ENCODE peak calls at places on chromosomes 11 and 22, in six cellular contexts. B is A549, I is GM12878, X is H1, F is K562, J is SK-N-SH. W is an unnamed sample.

GRCh38 chr11:13595166-13595565 is 73.3 kb upstream of the FAR1 start:
- DNase-seq in B (no peak), I (no peak), X (no peak), F (no peak), J (no peak), W (no peak)

GRCh38 chr22:46830001-46830715 is 67.7 kb downstream of the TBC1D22A start:
- DNase-seq in F (no peak), J (peak), X (peak), I (no peak), B (peak), W (no peak)

GRCh38 chr11:65454311-65454695 is 31.7 kb downstream of the NEAT1 start:
- DNase-seq in F (no peak), J (no peak), X (no peak), I (no peak), B (no peak), W (no peak)

GRCh38 chr11:86743223-86744118 is 56.9 kb upstream of the PRSS23 start:
- DNase-seq in X (no peak), J (no peak), F (peak), I (no peak), B (peak), W (peak)

GRCh38 chr11:68859123-68859522 is 17.4 kb upstream of the CPT1A start:
- DNase-seq in F (no peak), I (no peak), B (no peak), J (no peak), X (no peak), W (no peak)

GRCh38 chr11:68721075-68721474 is 30.2 kb downstream of the TESMIN start:
- DNase-seq in I (no peak), F (no peak), X (no peak), J (no peak), B (no peak), W (no peak)

GRCh38 chr22:49790912-49791311 is 36.8 kb downstream of the BRD1 start:
- DNase-seq in J (no peak), I (no peak), B (no peak), X (no peak), F (no peak), W (no peak)

GRCh38 chr22:19797631-19798319 is 37.2 kb downstream of the TBX1 start:
- DNase-seq in I (no peak), X (no peak), F (no peak), J (no peak), B (no peak), W (no peak)

GRCh38 chr22:44025171-44026065 is 1.3 kb downstream of the PARVB start:
- DNase-seq in I (peak), B (no peak), F (peak), J (no peak), X (no peak), W (no peak)

GRCh38 chr11:131866535-131867400 is 496.4 kb downstream of the NTM start:
- DNase-seq in X (no peak), B (no peak), J (no peak), F (no peak), I (no peak), W (no peak)

GRCh38 chr11:72758690-72759389 is 6.6 kb upstream of the ARAP1 start:
- DNase-seq in I (no peak), F (peak), J (peak), X (no peak), B (no peak), W (no peak)

GRCh38 chr11:47178305-47178704 is 1.6 kb upstream of the ARFGAP2 start:
- DNase-seq in F (no peak), X (no peak), B (no peak), J (no peak), I (no peak), W (no peak)

GRCh38 chr11:86134580-86135318 is 65.9 kb upstream of the PICALM start:
- DNase-seq in X (no peak), B (no peak), J (no peak), I (no peak), F (peak), W (peak)

GRCh38 chr11:119144825-119145476 is 3.9 kb upstream of the ABCG4 start:
- DNase-seq in I (no peak), X (peak), B (peak), F (peak), J (peak), W (peak)

GRCh38 chr11:15774021-15774862 is 582.1 kb downstream of the SOX6 start:
- DNase-seq in J (no peak), I (no peak), F (no peak), X (no peak), B (no peak), W (no peak)

GRCh38 chr11:107457205-107457557 is 444 bp downstream of the CWF19L2 start:
- DNase-seq in B (peak), J (peak), X (no peak), I (no peak), F (peak), W (no peak)

GRCh38 chr22:23823331-23823791 is 15.4 kb downstream of the DERL3 start:
- DNase-seq in X (no peak), J (no peak), B (no peak), I (no peak), F (no peak), W (no peak)

GRCh38 chr11:34755671-34756070 is 134.8 kb downstream of the EHF start:
- DNase-seq in X (no peak), J (no peak), I (no peak), B (no peak), F (no peak), W (no peak)

GRCh38 chr22:24875862-24876506 is 70.0 kb downstream of the SGSM1 start:
- DNase-seq in I (no peak), B (no peak), F (peak), X (peak), J (no peak), W (no peak)

GRCh38 chr22:45993143-45993692 is 16.3 kb upstream of the WNT7B start:
- DNase-seq in I (no peak), J (no peak), B (no peak), X (no peak), F (no peak), W (no peak)

DNA sequence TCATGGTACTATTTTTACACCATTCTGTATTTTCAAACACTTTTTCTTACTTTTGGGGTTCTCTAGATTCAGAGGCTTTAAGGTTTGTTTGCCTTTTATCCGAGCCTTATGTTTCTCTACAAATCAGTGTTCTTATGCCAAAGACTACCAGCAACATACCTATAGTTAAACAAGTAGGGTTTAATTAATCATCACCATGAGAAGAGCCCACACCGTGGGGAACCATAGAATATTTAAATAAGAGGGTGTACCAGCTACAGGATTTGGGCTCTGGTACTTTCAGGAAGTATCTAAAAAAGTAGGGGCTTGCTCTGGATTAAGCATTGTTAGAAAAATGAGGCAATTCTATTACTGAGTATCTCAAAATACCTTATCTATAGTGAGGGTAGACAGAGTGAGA is 25.7 kb downstream of the TMEM225 start:
- DNase-seq in B (no peak), F (no peak), X (no peak), I (no peak), J (no peak), W (no peak)
- TF ChIP-seq CHD2 in B (no peak), F (no peak), X (no peak), I (no peak), J (no peak), W (no peak)

GRCh38 chr11:134173296-134173695 is 50.5 kb downstream of the NCAPD3 start:
- DNase-seq in F (no peak), J (no peak), X (no peak), I (no peak), B (no peak), W (no peak)

GRCh38 chr11:134171951-134172350 is 51.8 kb downstream of the NCAPD3 start:
- DNase-seq in I (no peak), J (no peak), X (no peak), F (no peak), B (no peak), W (no peak)

GRCh38 chr11:134164490-134165370 is 59.0 kb downstream of the NCAPD3 start:
- DNase-seq in F (no peak), X (peak), I (no peak), J (no peak), B (no peak), W (peak)

GRCh38 chr11:134170909-134171281 is 52.9 kb downstream of the NCAPD3 start:
- DNase-seq in X (no peak), J (no peak), F (no peak), I (no peak), B (no peak), W (no peak)

DNA sequence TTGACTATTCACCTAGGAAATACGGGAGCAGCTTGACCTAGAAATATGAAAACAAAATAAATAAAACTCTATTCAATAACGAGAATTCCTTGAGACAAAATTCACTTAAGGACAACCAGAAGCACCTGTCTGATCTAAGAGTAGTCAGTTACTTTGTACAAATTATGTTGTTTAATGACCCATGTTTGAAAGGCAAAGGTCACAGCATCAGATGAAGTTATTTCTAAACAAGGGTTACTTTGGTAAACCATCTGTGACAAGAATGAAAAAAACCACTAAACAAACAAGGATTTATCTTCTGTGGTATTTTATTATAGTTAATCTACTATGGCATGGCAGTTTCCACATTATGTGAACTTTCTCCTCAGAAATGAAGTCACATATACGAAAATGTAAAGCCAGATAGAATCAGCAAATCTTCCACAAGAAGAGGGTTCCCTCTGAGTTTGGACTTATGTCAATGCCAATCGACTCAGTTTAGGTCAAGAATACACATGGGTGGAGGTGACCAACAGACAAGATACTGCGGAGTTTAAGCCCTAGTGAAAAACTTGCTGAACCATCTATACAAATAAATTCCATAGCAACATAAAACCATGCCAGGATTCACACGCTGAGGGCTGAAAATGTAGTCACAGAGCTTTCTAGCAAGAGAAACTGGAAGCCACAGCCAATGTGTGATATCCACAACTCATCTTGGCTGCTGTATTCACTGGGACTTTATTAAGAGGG is 53.4 kb downstream of the NCAPD3 start:
- DNase-seq in F (no peak), I (no peak), J (no peak), X (no peak), B (no peak), W (no peak)
- TF ChIP-seq CHD2 in F (no peak), I (no peak), J (no peak), X (no peak), B (no peak), W (no peak)

DNA sequence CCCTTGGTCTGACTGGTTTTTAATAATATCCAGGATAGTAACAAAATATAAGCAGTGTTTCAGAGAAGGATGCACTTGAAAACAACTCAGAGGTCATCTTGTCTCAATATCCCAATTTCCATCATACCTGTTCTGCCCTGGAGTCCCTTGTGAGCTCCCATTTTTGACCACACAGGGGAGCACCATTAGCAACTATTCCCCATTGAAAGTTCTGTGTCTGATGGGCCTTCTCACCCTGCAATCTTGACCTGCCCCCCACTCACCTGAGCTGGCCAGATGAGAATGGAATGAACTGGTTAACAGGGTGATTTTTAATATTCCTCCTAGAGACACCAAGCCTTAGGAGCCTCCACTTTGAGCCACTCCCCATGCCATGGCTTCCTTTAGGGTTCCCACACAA is 3.8 kb upstream of the CAPN5 start:
- DNase-seq in I (no peak), B (no peak), F (no peak), J (no peak), X (no peak), W (no peak)
- TF ChIP-seq CHD2 in I (no peak), B (no peak), F (no peak), J (no peak), X (no peak), W (no peak)

GRCh38 chr11:58784995-58785394 is 53.3 kb upstream of the GLYAT start:
- DNase-seq in X (no peak), J (no peak), F (no peak), I (no peak), B (no peak), W (no peak)

GRCh38 chr11:58788355-58789023 is 56.0 kb downstream of the GLYATL2 start:
- DNase-seq in I (peak), X (peak), B (peak), F (peak), J (peak), W (peak)

GRCh38 chr11:58786693-58787092 is 55.0 kb upstream of the GLYAT start:
- DNase-seq in X (no peak), I (no peak), B (no peak), J (no peak), F (no peak), W (no peak)

GRCh38 chr11:58782066-58782465 is 50.3 kb upstream of the GLYAT start:
- DNase-seq in F (no peak), I (no peak), X (no peak), J (no peak), B (no peak), W (no peak)

GRCh38 chr11:58787903-58788302 is 56.2 kb upstream of the GLYAT start:
- DNase-seq in B (no peak), J (no peak), F (no peak), X (no peak), I (no peak), W (no peak)
- TF ChIP-seq CHD2 in B (no peak), J (no peak), F (no peak), X (no peak), I (no peak), W (no peak)

GRCh38 chr11:102807921-102808320 is 10.0 kb upstream of the MMP1 start:
- DNase-seq in J (peak), I (no peak), F (peak), X (peak), B (peak), W (peak)
- TF ChIP-seq CHD2 in J (no peak), I (no peak), F (no peak), X (peak), B (no peak), W (no peak)